ENCODE peak calls at places on chromosomes 11 and 22, in seven cellular contexts. One of them, this sample, is unnamed.

GRCh38 chr11:57751676-57752253 is at the start of gene BTBD18:
- DNase-seq in activated T-cell treated with anti-CD3 and anti-CD28 coated beads, Interleukin-2, amount 50 U/mL, for 4 hours: no peak
- DNase-seq in hepatocyte: peak; percentile 71
- DNase-seq in MG63: no peak
- DNase-seq in PC-3: peak; percentile 79
- DNase-seq in endothelial cell: peak; percentile 38
- DNase-seq in activated CD8-positive, alpha-beta memory T cell treated with anti-CD3 and anti-CD28 coated beads, Interleukin-2, amount 50 U/mL, for 48 hours: no peak
- DNase-seq in this sample: no peak

GRCh38 chr22:23263651-23264555 is 83.6 kb downstream of the BCR start:
- DNase-seq in activated T-cell treated with anti-CD3 and anti-CD28 coated beads, Interleukin-2, amount 50 U/mL, for 4 hours: peak; percentile 37
- DNase-seq in hepatocyte: no peak
- DNase-seq in MG63: no peak
- DNase-seq in PC-3: no peak
- DNase-seq in endothelial cell: no peak
- DNase-seq in activated CD8-positive, alpha-beta memory T cell treated with anti-CD3 and anti-CD28 coated beads, Interleukin-2, amount 50 U/mL, for 48 hours: no peak
- DNase-seq in this sample: no peak

GRCh38 chr11:62193954-62194353 is 3.9 kb downstream of the SCGB1D1 start:
- DNase-seq in activated T-cell treated with anti-CD3 and anti-CD28 coated beads, Interleukin-2, amount 50 U/mL, for 4 hours: no peak
- DNase-seq in hepatocyte: peak; percentile 35
- DNase-seq in MG63: no peak
- DNase-seq in PC-3: peak; percentile 32
- DNase-seq in endothelial cell: peak; percentile 39
- DNase-seq in activated CD8-positive, alpha-beta memory T cell treated with anti-CD3 and anti-CD28 coated beads, Interleukin-2, amount 50 U/mL, for 48 hours: no peak
- DNase-seq in this sample: no peak

GRCh38 chr11:19536131-19536530 is 176.5 kb upstream of the NAV2 start:
- DNase-seq in activated T-cell treated with anti-CD3 and anti-CD28 coated beads, Interleukin-2, amount 50 U/mL, for 4 hours: no peak
- DNase-seq in hepatocyte: no peak
- DNase-seq in MG63: no peak
- DNase-seq in PC-3: no peak
- DNase-seq in endothelial cell: no peak
- DNase-seq in activated CD8-positive, alpha-beta memory T cell treated with anti-CD3 and anti-CD28 coated beads, Interleukin-2, amount 50 U/mL, for 48 hours: no peak
- DNase-seq in this sample: no peak

GRCh38 chr11:83611616-83612015 is 325.4 kb upstream of the CCDC90B start:
- DNase-seq in activated T-cell treated with anti-CD3 and anti-CD28 coated beads, Interleukin-2, amount 50 U/mL, for 4 hours: no peak
- DNase-seq in hepatocyte: no peak
- DNase-seq in MG63: no peak
- DNase-seq in PC-3: no peak
- DNase-seq in endothelial cell: no peak
- DNase-seq in activated CD8-positive, alpha-beta memory T cell treated with anti-CD3 and anti-CD28 coated beads, Interleukin-2, amount 50 U/mL, for 48 hours: no peak
- DNase-seq in this sample: no peak

GRCh38 chr11:122215244-122215992 is 99.4 kb upstream of the BLID start:
- DNase-seq in activated T-cell treated with anti-CD3 and anti-CD28 coated beads, Interleukin-2, amount 50 U/mL, for 4 hours: no peak
- DNase-seq in hepatocyte: peak; percentile 81
- DNase-seq in MG63: peak; percentile 97
- DNase-seq in PC-3: peak; percentile 80
- DNase-seq in endothelial cell: peak; percentile 80
- DNase-seq in activated CD8-positive, alpha-beta memory T cell treated with anti-CD3 and anti-CD28 coated beads, Interleukin-2, amount 50 U/mL, for 48 hours: peak; percentile 74
- DNase-seq in this sample: peak; percentile 57

GRCh38 chr11:66728760-66729385 is at the start of gene SPTBN2:
- DNase-seq in activated T-cell treated with anti-CD3 and anti-CD28 coated beads, Interleukin-2, amount 50 U/mL, for 4 hours: no peak
- DNase-seq in hepatocyte: peak; percentile 43
- DNase-seq in MG63: no peak
- DNase-seq in PC-3: peak; percentile 48
- DNase-seq in endothelial cell: no peak
- DNase-seq in activated CD8-positive, alpha-beta memory T cell treated with anti-CD3 and anti-CD28 coated beads, Interleukin-2, amount 50 U/mL, for 48 hours: no peak
- DNase-seq in this sample: no peak

GRCh38 chr22:40716116-40716515 is 36.8 kb downstream of the MCHR1 start:
- DNase-seq in activated T-cell treated with anti-CD3 and anti-CD28 coated beads, Interleukin-2, amount 50 U/mL, for 4 hours: no peak
- DNase-seq in hepatocyte: no peak
- DNase-seq in MG63: no peak
- DNase-seq in PC-3: peak; percentile 46
- DNase-seq in endothelial cell: no peak
- DNase-seq in activated CD8-positive, alpha-beta memory T cell treated with anti-CD3 and anti-CD28 coated beads, Interleukin-2, amount 50 U/mL, for 48 hours: no peak
- DNase-seq in this sample: no peak

GRCh38 chr22:19097518-19097917 is 24.7 kb downstream of the DGCR2 start:
- DNase-seq in activated T-cell treated with anti-CD3 and anti-CD28 coated beads, Interleukin-2, amount 50 U/mL, for 4 hours: no peak
- DNase-seq in hepatocyte: no peak
- DNase-seq in MG63: no peak
- DNase-seq in PC-3: no peak
- DNase-seq in endothelial cell: no peak
- DNase-seq in activated CD8-positive, alpha-beta memory T cell treated with anti-CD3 and anti-CD28 coated beads, Interleukin-2, amount 50 U/mL, for 48 hours: peak; percentile 20
- DNase-seq in this sample: no peak

GRCh38 chr11:71116435-71117040 is 135.8 kb downstream of the SHANK2 start:
- DNase-seq in activated T-cell treated with anti-CD3 and anti-CD28 coated beads, Interleukin-2, amount 50 U/mL, for 4 hours: no peak
- DNase-seq in hepatocyte: no peak
- DNase-seq in MG63: no peak
- DNase-seq in PC-3: no peak
- DNase-seq in endothelial cell: no peak
- DNase-seq in activated CD8-positive, alpha-beta memory T cell treated with anti-CD3 and anti-CD28 coated beads, Interleukin-2, amount 50 U/mL, for 48 hours: no peak
- DNase-seq in this sample: no peak

GRCh38 chr11:129377739-129378138 is 2.1 kb downstream of the BARX2 start:
- DNase-seq in activated T-cell treated with anti-CD3 and anti-CD28 coated beads, Interleukin-2, amount 50 U/mL, for 4 hours: no peak
- DNase-seq in hepatocyte: no peak
- DNase-seq in MG63: no peak
- DNase-seq in PC-3: peak; percentile 53
- DNase-seq in endothelial cell: no peak
- DNase-seq in activated CD8-positive, alpha-beta memory T cell treated with anti-CD3 and anti-CD28 coated beads, Interleukin-2, amount 50 U/mL, for 48 hours: no peak
- DNase-seq in this sample: no peak

GRCh38 chr22:36334081-36334831 is 53.5 kb downstream of the MYH9 start:
- DNase-seq in activated T-cell treated with anti-CD3 and anti-CD28 coated beads, Interleukin-2, amount 50 U/mL, for 4 hours: no peak
- DNase-seq in hepatocyte: no peak
- DNase-seq in MG63: no peak
- DNase-seq in PC-3: no peak
- DNase-seq in endothelial cell: peak; percentile 25
- DNase-seq in activated CD8-positive, alpha-beta memory T cell treated with anti-CD3 and anti-CD28 coated beads, Interleukin-2, amount 50 U/mL, for 48 hours: peak; percentile 74
- DNase-seq in this sample: no peak

GRCh38 chr11:134470238-134470637 is 58.2 kb upstream of the B3GAT1 start:
- DNase-seq in activated T-cell treated with anti-CD3 and anti-CD28 coated beads, Interleukin-2, amount 50 U/mL, for 4 hours: no peak
- DNase-seq in hepatocyte: no peak
- DNase-seq in MG63: no peak
- DNase-seq in PC-3: no peak
- DNase-seq in endothelial cell: no peak
- DNase-seq in activated CD8-positive, alpha-beta memory T cell treated with anti-CD3 and anti-CD28 coated beads, Interleukin-2, amount 50 U/mL, for 48 hours: no peak
- DNase-seq in this sample: no peak

GRCh38 chr22:32475428-32476010 is 908 bp downstream of the FBXO7 start:
- DNase-seq in activated T-cell treated with anti-CD3 and anti-CD28 coated beads, Interleukin-2, amount 50 U/mL, for 4 hours: no peak
- DNase-seq in hepatocyte: peak; percentile 50
- DNase-seq in MG63: peak; percentile 34
- DNase-seq in PC-3: peak; percentile 33
- DNase-seq in endothelial cell: peak; percentile 20
- DNase-seq in activated CD8-positive, alpha-beta memory T cell treated with anti-CD3 and anti-CD28 coated beads, Interleukin-2, amount 50 U/mL, for 48 hours: peak; percentile 57
- DNase-seq in this sample: peak; percentile 16

GRCh38 chr11:77506857-77507256 is 33.0 kb upstream of the PAK1 start:
- DNase-seq in activated T-cell treated with anti-CD3 and anti-CD28 coated beads, Interleukin-2, amount 50 U/mL, for 4 hours: no peak
- DNase-seq in hepatocyte: peak; percentile 9
- DNase-seq in MG63: no peak
- DNase-seq in PC-3: peak; percentile 96
- DNase-seq in endothelial cell: no peak
- DNase-seq in activated CD8-positive, alpha-beta memory T cell treated with anti-CD3 and anti-CD28 coated beads, Interleukin-2, amount 50 U/mL, for 48 hours: no peak
- DNase-seq in this sample: no peak

GRCh38 chr11:61042961-61043540 is 59.2 kb upstream of the CD5 start:
- DNase-seq in activated T-cell treated with anti-CD3 and anti-CD28 coated beads, Interleukin-2, amount 50 U/mL, for 4 hours: no peak
- DNase-seq in hepatocyte: no peak
- DNase-seq in MG63: no peak
- DNase-seq in PC-3: no peak
- DNase-seq in endothelial cell: no peak
- DNase-seq in activated CD8-positive, alpha-beta memory T cell treated with anti-CD3 and anti-CD28 coated beads, Interleukin-2, amount 50 U/mL, for 48 hours: no peak
- DNase-seq in this sample: no peak

GRCh38 chr11:128890543-128891409 is at the start of gene KCNJ5:
- DNase-seq in activated T-cell treated with anti-CD3 and anti-CD28 coated beads, Interleukin-2, amount 50 U/mL, for 4 hours: no peak
- DNase-seq in hepatocyte: peak; percentile 56
- DNase-seq in MG63: peak; percentile 34
- DNase-seq in PC-3: peak; percentile 51
- DNase-seq in endothelial cell: peak; percentile 40
- DNase-seq in activated CD8-positive, alpha-beta memory T cell treated with anti-CD3 and anti-CD28 coated beads, Interleukin-2, amount 50 U/mL, for 48 hours: peak; percentile 61
- DNase-seq in this sample: no peak

GRCh38 chr11:33732176-33732575 is 4.0 kb downstream of the CD59 start:
- DNase-seq in activated T-cell treated with anti-CD3 and anti-CD28 coated beads, Interleukin-2, amount 50 U/mL, for 4 hours: no peak
- DNase-seq in hepatocyte: no peak
- DNase-seq in MG63: no peak
- DNase-seq in PC-3: no peak
- DNase-seq in endothelial cell: no peak
- DNase-seq in activated CD8-positive, alpha-beta memory T cell treated with anti-CD3 and anti-CD28 coated beads, Interleukin-2, amount 50 U/mL, for 48 hours: no peak
- DNase-seq in this sample: no peak

GRCh38 chr11:75553182-75553581 is 8.9 kb upstream of the SERPINH1 start:
- DNase-seq in activated T-cell treated with anti-CD3 and anti-CD28 coated beads, Interleukin-2, amount 50 U/mL, for 4 hours: no peak
- DNase-seq in hepatocyte: no peak
- DNase-seq in MG63: no peak
- DNase-seq in PC-3: no peak
- DNase-seq in endothelial cell: no peak
- DNase-seq in activated CD8-positive, alpha-beta memory T cell treated with anti-CD3 and anti-CD28 coated beads, Interleukin-2, amount 50 U/mL, for 48 hours: no peak
- DNase-seq in this sample: no peak

GRCh38 chr11:94885133-94885532 is 88.2 kb downstream of the CWC15 start:
- DNase-seq in activated T-cell treated with anti-CD3 and anti-CD28 coated beads, Interleukin-2, amount 50 U/mL, for 4 hours: no peak
- DNase-seq in hepatocyte: no peak
- DNase-seq in MG63: peak; percentile 86
- DNase-seq in PC-3: peak; percentile 96
- DNase-seq in endothelial cell: no peak
- DNase-seq in activated CD8-positive, alpha-beta memory T cell treated with anti-CD3 and anti-CD28 coated beads, Interleukin-2, amount 50 U/mL, for 48 hours: no peak
- DNase-seq in this sample: no peak

GRCh38 chr11:10418259-10418949 is 36.7 kb upstream of the AMPD3 start:
- DNase-seq in activated T-cell treated with anti-CD3 and anti-CD28 coated beads, Interleukin-2, amount 50 U/mL, for 4 hours: no peak
- DNase-seq in hepatocyte: no peak
- DNase-seq in MG63: no peak
- DNase-seq in PC-3: peak; percentile 22
- DNase-seq in endothelial cell: no peak
- DNase-seq in activated CD8-positive, alpha-beta memory T cell treated with anti-CD3 and anti-CD28 coated beads, Interleukin-2, amount 50 U/mL, for 48 hours: no peak
- DNase-seq in this sample: no peak

GRCh38 chr11:73322111-73322985 is 14.3 kb downstream of the ARHGEF17 start:
- DNase-seq in activated T-cell treated with anti-CD3 and anti-CD28 coated beads, Interleukin-2, amount 50 U/mL, for 4 hours: no peak
- DNase-seq in hepatocyte: no peak
- DNase-seq in MG63: no peak
- DNase-seq in PC-3: no peak
- DNase-seq in endothelial cell: no peak
- DNase-seq in activated CD8-positive, alpha-beta memory T cell treated with anti-CD3 and anti-CD28 coated beads, Interleukin-2, amount 50 U/mL, for 48 hours: no peak
- DNase-seq in this sample: no peak

GRCh38 chr11:69689484-69690319 is 14.1 kb downstream of the FGF19 start:
- DNase-seq in activated T-cell treated with anti-CD3 and anti-CD28 coated beads, Interleukin-2, amount 50 U/mL, for 4 hours: no peak
- DNase-seq in hepatocyte: no peak
- DNase-seq in MG63: no peak
- DNase-seq in PC-3: no peak
- DNase-seq in endothelial cell: no peak
- DNase-seq in activated CD8-positive, alpha-beta memory T cell treated with anti-CD3 and anti-CD28 coated beads, Interleukin-2, amount 50 U/mL, for 48 hours: no peak
- DNase-seq in this sample: no peak

GRCh38 chr11:122721201-122721963 is 65.9 kb downstream of the UBASH3B start:
- DNase-seq in activated T-cell treated with anti-CD3 and anti-CD28 coated beads, Interleukin-2, amount 50 U/mL, for 4 hours: no peak
- DNase-seq in hepatocyte: no peak
- DNase-seq in MG63: no peak
- DNase-seq in PC-3: no peak
- DNase-seq in endothelial cell: no peak
- DNase-seq in activated CD8-positive, alpha-beta memory T cell treated with anti-CD3 and anti-CD28 coated beads, Interleukin-2, amount 50 U/mL, for 48 hours: no peak
- DNase-seq in this sample: no peak

GRCh38 chr11:121318848-121319834 is 26.6 kb downstream of the SC5D start:
- DNase-seq in activated T-cell treated with anti-CD3 and anti-CD28 coated beads, Interleukin-2, amount 50 U/mL, for 4 hours: no peak
- DNase-seq in hepatocyte: peak; percentile 71
- DNase-seq in MG63: no peak
- DNase-seq in PC-3: peak; percentile 74
- DNase-seq in endothelial cell: peak; percentile 46
- DNase-seq in activated CD8-positive, alpha-beta memory T cell treated with anti-CD3 and anti-CD28 coated beads, Interleukin-2, amount 50 U/mL, for 48 hours: no peak
- DNase-seq in this sample: no peak

This sample was measured in gastrocnemius medialis.